ENCODE peak calls at places on chromosomes 12 and 14, in eight cellular contexts. T is A549, F is fibroblast of villous mesenchyme, M is A673, Y is fibroblast of lung, U is IMR-90, G is thoracic aorta, R is coronary artery. X is an unnamed sample.

GRCh38 chr12:10408842-10409241 is 715 bp downstream of the KLRC4 start:
- DNase-seq in T (no peak), F (no peak), M (no peak), Y (no peak), U (no peak), G (no peak), R (no peak), X (no peak)

GRCh38 chr12:126069549-126070165 is 1004.4 kb downstream of the AACS start:
- DNase-seq in T (peak; percentile 6), F (peak; percentile 56), M (peak; percentile 86), Y (peak; percentile 50), U (peak; percentile 13), G (no peak), R (no peak), X (peak; percentile 54)

GRCh38 chr12:61137677-61138380 is 1122.4 kb upstream of the USP15 start:
- DNase-seq in T (no peak), F (no peak), M (no peak), Y (no peak), U (no peak), G (no peak), R (no peak), X (no peak)

GRCh38 chr14:85535916-85536834 is 6.2 kb downstream of the FLRT2 start:
- DNase-seq in T (peak; percentile 53), F (peak; percentile 74), M (peak; percentile 79), Y (peak; percentile 59), U (peak; percentile 79), G (no peak), R (no peak), X (peak; percentile 69)

GRCh38 chr14:50943943-50944646 is at the start of gene PYGL:
- DNase-seq in T (peak; percentile 65), F (peak; percentile 73), M (peak; percentile 68), Y (peak; percentile 76), U (peak; percentile 49), G (peak; percentile 18), R (peak; percentile 81), X (peak; percentile 58)

GRCh38 chr12:5442251-5443006 is 10.5 kb downstream of the NTF3 start:
- DNase-seq in T (peak; percentile 24), F (peak; percentile 60), M (peak; percentile 32), Y (peak; percentile 57), U (peak; percentile 73), G (no peak), R (no peak), X (peak; percentile 68)

GRCh38 chr12:20946732-20947131 is 136.2 kb downstream of the SLCO1B3 start:
- DNase-seq in T (no peak), F (no peak), M (peak; percentile 52), Y (peak; percentile 1), U (no peak), G (no peak), R (no peak), X (peak; percentile 1)

GRCh38 chr12:97177482-97177881 is 270.4 kb downstream of the NEDD1 start:
- DNase-seq in T (no peak), F (peak; percentile 15), M (no peak), Y (peak; percentile 78), U (no peak), G (no peak), R (no peak), X (no peak)

GRCh38 chr12:75932241-75932640 is 99.3 kb downstream of the PHLDA1 start:
- DNase-seq in T (no peak), F (no peak), M (no peak), Y (no peak), U (no peak), G (no peak), R (no peak), X (no peak)

GRCh38 chr12:119397540-119397939 is 63.0 kb downstream of the CCDC60 start:
- DNase-seq in T (no peak), F (no peak), M (no peak), Y (no peak), U (no peak), G (no peak), R (no peak), X (no peak)

GRCh38 chr14:39755269-39755878 is 323.1 kb upstream of the FBXO33 start:
- DNase-seq in T (no peak), F (no peak), M (no peak), Y (no peak), U (no peak), G (no peak), R (no peak), X (no peak)

GRCh38 chr12:94649349-94650142 is 811 bp downstream of the TMCC3 start:
- DNase-seq in T (peak; percentile 34), F (peak; percentile 51), M (no peak), Y (peak; percentile 30), U (peak; percentile 4), G (no peak), R (no peak), X (peak; percentile 48)

GRCh38 chr12:94150483-94151225 is 2.3 kb downstream of the PLXNC1 start:
- DNase-seq in T (no peak), F (no peak), M (no peak), Y (no peak), U (no peak), G (no peak), R (no peak), X (no peak)

GRCh38 chr12:121784460-121784859 is 9.0 kb downstream of the RHOF start:
- DNase-seq in T (peak; percentile 64), F (peak; percentile 73), M (no peak), Y (peak; percentile 94), U (peak; percentile 93), G (no peak), R (no peak), X (peak; percentile 91)

GRCh38 chr14:75059642-75060041 is 4.2 kb downstream of the ACYP1 start:
- DNase-seq in T (no peak), F (peak; percentile 73), M (no peak), Y (peak; percentile 31), U (peak; percentile 26), G (no peak), R (no peak), X (no peak)

GRCh38 chr14:102737402-102738372 is 39.6 kb upstream of the TRAF3 start:
- DNase-seq in T (no peak), F (no peak), M (no peak), Y (no peak), U (no peak), G (no peak), R (no peak), X (no peak)

GRCh38 chr12:127773520-127773919 is 493.4 kb upstream of the TMEM132C start:
- DNase-seq in T (no peak), F (no peak), M (no peak), Y (no peak), U (no peak), G (no peak), R (no peak), X (no peak)

GRCh38 chr14:102778616-102779351 is 1.5 kb downstream of the TRAF3 start:
- DNase-seq in T (no peak), F (peak; percentile 30), M (no peak), Y (peak; percentile 44), U (peak; percentile 19), G (no peak), R (no peak), X (peak; percentile 29)

GRCh38 chr12:57099062-57099714 is 10.3 kb downstream of the NAB2 start:
- DNase-seq in T (no peak), F (no peak), M (no peak), Y (no peak), U (no peak), G (no peak), R (no peak), X (no peak)

GRCh38 chr12:71438670-71439361 is 782 bp upstream of the LGR5 start:
- DNase-seq in T (no peak), F (no peak), M (peak; percentile 19), Y (peak; percentile 19), U (no peak), G (no peak), R (no peak), X (peak; percentile 17)
- H3K4me3 ChIP-seq in T (peak overlapping the region; percentile 39), F (peak overlapping the region; percentile 12), M (peak overlapping the region; percentile 70), Y (peak overlapping the region; percentile 44), U (no peak overlapping the region), G (peak overlapping the region; percentile 79), R (peak overlapping the region; percentile 76), X (peak overlapping the region; percentile 42)

GRCh38 chr14:21940887-21941855 is 267.6 kb upstream of the OR4E1 start:
- DNase-seq in T (peak; percentile 18), F (peak; percentile 17), M (peak; percentile 53), Y (no peak), U (peak; percentile 2), G (no peak), R (no peak), X (peak; percentile 15)
- TF ChIP-seq CTCF in T (no peak), F (peak; percentile 54), M (peak; percentile 60), Y (peak; percentile 57), U (peak; percentile 35), G (no peak), R (no peak), X (peak; percentile 30)

GRCh38 chr12:49296034-49296835 is 1.3 kb downstream of the PRPH start:
- DNase-seq in T (peak; percentile 88), F (peak; percentile 19), M (no peak), Y (no peak), U (no peak), G (no peak), R (no peak), X (no peak)

GRCh38 chr12:49298160-49298559 is 3.2 kb downstream of the PRPH start:
- DNase-seq in T (no peak), F (no peak), M (no peak), Y (no peak), U (no peak), G (no peak), R (no peak), X (no peak)

GRCh38 chr12:49297695-49298060 is 2.7 kb downstream of the PRPH start:
- DNase-seq in T (no peak), F (no peak), M (no peak), Y (no peak), U (no peak), G (no peak), R (no peak), X (no peak)

GRCh38 chr12:49295087-49296001 is at the start of gene PRPH:
- DNase-seq in T (no peak), F (no peak), M (no peak), Y (no peak), U (no peak), G (no peak), R (no peak), X (no peak)

GRCh38 chr12:49296836-49297694 is 2.1 kb downstream of the PRPH start:
- DNase-seq in T (peak; percentile 86), F (no peak), M (no peak), Y (no peak), U (no peak), G (no peak), R (no peak), X (no peak)
- H3K4me3 ChIP-seq in T (peak overlapping the region; percentile 52), F (peak overlapping the region; percentile 47), M (no peak overlapping the region), Y (no peak overlapping the region), U (no peak overlapping the region), G (peak overlapping the region; percentile 51), R (peak overlapping the region; percentile 49), X (no peak overlapping the region)

GRCh38 chr12:3005736-3006135 is 46.5 kb downstream of the TEAD4 start:
- DNase-seq in T (no peak), F (no peak), M (no peak), Y (peak; percentile 79), U (peak; percentile 35), G (no peak), R (no peak), X (peak; percentile 46)

GRCh38 chr12:3002636-3003035 is 43.4 kb downstream of the TEAD4 start:
- DNase-seq in T (no peak), F (no peak), M (no peak), Y (no peak), U (no peak), G (no peak), R (no peak), X (no peak)

GRCh38 chr12:3003593-3003992 is 44.4 kb downstream of the TEAD4 start:
- DNase-seq in T (no peak), F (no peak), M (no peak), Y (no peak), U (no peak), G (no peak), R (no peak), X (no peak)

GRCh38 chr12:3000548-3001275 is 41.5 kb downstream of the TEAD4 start:
- DNase-seq in T (peak; percentile 28), F (no peak), M (peak; percentile 30), Y (no peak), U (no peak), G (no peak), R (no peak), X (no peak)

GRCh38 chr12:3004655-3005565 is 45.7 kb downstream of the TEAD4 start:
- DNase-seq in T (peak; percentile 55), F (no peak), M (no peak), Y (no peak), U (no peak), G (no peak), R (no peak), X (no peak)
- TF ChIP-seq CTCF in T (no peak), F (peak; percentile 41), M (no peak), Y (peak; percentile 26), U (no peak), G (no peak), R (no peak), X (peak; percentile 36)

X was measured in cardiac fibroblast.